ENCODE peak calls at places on chromosomes 1 and 21, in seven cellular contexts. L is neural crest cell, V is BJ, X is cardiac fibroblast, Z is kidney epithelial cell, N is AG09319, U is B cell. W is an unnamed sample.

GRCh38 chr1:223363057-223363855 is 720 bp downstream of the SUSD4 start:
- DNase-seq in L (peak), V (no peak), X (peak), Z (no peak), N (no peak), U (no peak), W (peak)

GRCh38 chr21:39776589-39776988 is 31.6 kb downstream of the IGSF5 start:
- DNase-seq in L (no peak), V (no peak), X (peak), Z (no peak), N (no peak), U (no peak), W (no peak)

GRCh38 chr21:24514081-24514733 is 1093.1 kb downstream of the MRPL39 start:
- DNase-seq in L (no peak), V (no peak), X (no peak), Z (no peak), N (no peak), U (no peak), W (no peak)

GRCh38 chr1:223364685-223365382 is 858 bp upstream of the SUSD4 start:
- DNase-seq in L (no peak), V (no peak), X (no peak), Z (no peak), N (no peak), U (no peak), W (peak)

GRCh38 chr21:22679207-22679606 is 1681.0 kb downstream of the NCAM2 start:
- DNase-seq in L (no peak), V (no peak), X (no peak), Z (no peak), N (no peak), U (no peak), W (no peak)

GRCh38 chr1:234997201-234998173 is 131.2 kb downstream of the TOMM20 start:
- DNase-seq in L (no peak), V (peak), X (peak), Z (peak), N (peak), U (peak), W (no peak)

GRCh38 chr1:93908394-93909145 is 660 bp downstream of the GCLM start:
- DNase-seq in L (peak), V (no peak), X (peak), Z (no peak), N (no peak), U (peak), W (peak)

GRCh38 chr1:186440584-186440983 is 20.3 kb downstream of the PDC start:
- DNase-seq in L (no peak), V (no peak), X (no peak), Z (peak), N (no peak), U (no peak), W (no peak)

GRCh38 chr1:226912587-226913176 is 27.4 kb upstream of the COQ8A start:
- DNase-seq in L (no peak), V (no peak), X (peak), Z (no peak), N (no peak), U (peak), W (peak)

GRCh38 chr1:109909531-109909930 is 1.1 kb upstream of the CSF1 start:
- DNase-seq in L (no peak), V (no peak), X (no peak), Z (no peak), N (no peak), U (no peak), W (no peak)

GRCh38 chr1:6508154-6508875 is 16.8 kb upstream of the PLEKHG5 start:
- DNase-seq in L (no peak), V (no peak), X (no peak), Z (no peak), N (no peak), U (no peak), W (no peak)

GRCh38 chr1:96365076-96365475 is 356.5 kb upstream of the PTBP2 start:
- DNase-seq in L (no peak), V (no peak), X (peak), Z (no peak), N (no peak), U (no peak), W (no peak)

GRCh38 chr1:43373034-43373940 is 5.5 kb upstream of the ELOVL1 start:
- DNase-seq in L (no peak), V (peak), X (peak), Z (no peak), N (peak), U (no peak), W (no peak)

GRCh38 chr1:183198463-183198862 is 12.4 kb downstream of the LAMC2 start:
- DNase-seq in L (no peak), V (no peak), X (peak), Z (peak), N (peak), U (no peak), W (peak)

GRCh38 chr1:203926025-203926540 is 64.7 kb downstream of the SNRPE start:
- DNase-seq in L (no peak), V (no peak), X (peak), Z (no peak), N (no peak), U (no peak), W (no peak)

GRCh38 chr1:61053712-61054608 is 28.4 kb upstream of the NFIA start:
- DNase-seq in L (no peak), V (no peak), X (peak), Z (no peak), N (no peak), U (no peak), W (peak)

GRCh38 chr1:206014591-206014990 is 9.1 kb downstream of the CTSE start:
- DNase-seq in L (no peak), V (no peak), X (no peak), Z (no peak), N (no peak), U (no peak), W (no peak)

GRCh38 chr1:5575396-5576110 is 416.7 kb downstream of the NPHP4 start:
- DNase-seq in L (no peak), V (no peak), X (no peak), Z (no peak), N (no peak), U (no peak), W (no peak)

GRCh38 chr21:46065215-46065992 is 32.5 kb upstream of the COL6A2 start:
- DNase-seq in L (no peak), V (no peak), X (peak), Z (no peak), N (no peak), U (no peak), W (peak)

GRCh38 chr1:7576946-7577657 is 194.0 kb upstream of the VAMP3 start:
- DNase-seq in L (no peak), V (no peak), X (peak), Z (no peak), N (no peak), U (no peak), W (no peak)

GRCh38 chr1:53483656-53484055 is 24.5 kb downstream of the DMRTB1 start:
- DNase-seq in L (no peak), V (no peak), X (no peak), Z (no peak), N (no peak), U (no peak), W (no peak)

GRCh38 chr1:53486395-53487026 is 27.3 kb downstream of the DMRTB1 start:
- DNase-seq in L (no peak), V (no peak), X (no peak), Z (no peak), N (no peak), U (no peak), W (no peak)

GRCh38 chr1:53483170-53483569 is 24.0 kb downstream of the DMRTB1 start:
- DNase-seq in L (no peak), V (no peak), X (no peak), Z (no peak), N (no peak), U (no peak), W (no peak)

GRCh38 chr1:53484705-53485477 is 25.7 kb downstream of the DMRTB1 start:
- DNase-seq in L (no peak), V (no peak), X (no peak), Z (no peak), N (no peak), U (no peak), W (no peak)

GRCh38 chr1:53485478-53486394 is 26.5 kb downstream of the DMRTB1 start:
- DNase-seq in L (peak), V (no peak), X (peak), Z (peak), N (peak), U (no peak), W (peak)
- TF ChIP-seq CTCF in L (peak), V (peak), X (peak), Z (peak), N (peak), U (peak), W (peak)

DNA sequence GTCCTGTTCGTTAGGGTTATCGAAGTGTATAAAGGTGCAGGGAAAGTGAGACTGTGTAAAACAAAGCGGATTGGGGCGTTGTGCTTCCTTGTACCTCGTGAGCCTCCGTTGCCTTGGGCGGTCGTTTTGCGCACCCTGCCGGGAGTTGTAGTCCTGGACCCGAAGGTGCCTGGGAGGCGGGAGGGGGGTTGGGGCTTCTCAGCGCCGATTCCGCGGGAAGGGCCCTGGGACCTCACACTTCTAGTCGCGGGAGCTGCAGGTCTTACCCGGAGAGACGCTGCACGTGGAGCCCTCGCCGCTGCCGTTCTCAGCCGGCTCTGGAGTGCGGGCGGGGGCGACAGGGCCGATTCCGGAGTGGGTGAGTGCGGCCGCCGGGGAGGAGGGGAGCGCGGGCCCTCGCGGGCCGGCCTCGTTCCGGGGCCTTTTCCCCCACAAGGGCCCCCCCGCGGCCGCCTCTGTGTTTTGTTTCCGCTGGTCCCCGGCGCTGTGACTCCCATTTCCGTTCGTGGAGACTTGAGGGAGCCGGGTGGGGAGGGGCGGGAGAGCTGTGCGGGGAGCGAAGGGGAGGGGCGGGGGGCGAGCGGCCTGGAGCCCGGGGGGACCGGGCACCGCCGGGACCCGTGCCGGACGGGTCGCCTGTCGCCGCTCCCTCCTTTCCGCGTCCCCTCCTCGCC is 586 bp downstream of the GABPA start:
- DNase-seq in L (peak), V (peak), X (peak), Z (peak), N (peak), U (peak), W (peak)
- TF ChIP-seq CTCF in L (no peak), V (peak), X (peak), Z (no peak), N (no peak), U (no peak), W (no peak)

GRCh38 chr1:243605604-243606003 is 244.4 kb downstream of the AKT3 start:
- DNase-seq in L (no peak), V (no peak), X (peak), Z (no peak), N (no peak), U (no peak), W (no peak)

DNA sequence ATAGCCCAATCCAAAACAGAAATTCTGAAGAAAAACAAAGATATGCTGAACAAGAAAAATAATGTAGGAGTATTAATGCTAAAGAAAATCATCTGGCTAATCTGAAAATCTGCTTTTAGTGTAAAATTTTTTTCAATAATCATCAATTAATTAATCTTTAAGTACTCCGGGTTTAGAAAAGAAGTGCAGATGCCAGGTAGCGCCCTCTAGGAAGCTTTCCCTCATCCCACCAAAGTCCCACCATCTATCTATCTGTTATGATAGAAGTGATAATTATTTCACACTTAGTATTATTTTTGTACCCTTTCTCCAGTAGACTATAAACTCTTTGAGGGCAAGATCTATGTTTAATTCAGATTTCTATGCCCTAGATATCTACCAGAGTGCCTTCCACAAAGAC is 240.3 kb downstream of the AKT3 start:
- DNase-seq in L (no peak), V (no peak), X (no peak), Z (no peak), N (no peak), U (no peak), W (no peak)
- TF ChIP-seq CTCF in L (no peak), V (no peak), X (no peak), Z (no peak), N (no peak), U (no peak), W (no peak)

DNA sequence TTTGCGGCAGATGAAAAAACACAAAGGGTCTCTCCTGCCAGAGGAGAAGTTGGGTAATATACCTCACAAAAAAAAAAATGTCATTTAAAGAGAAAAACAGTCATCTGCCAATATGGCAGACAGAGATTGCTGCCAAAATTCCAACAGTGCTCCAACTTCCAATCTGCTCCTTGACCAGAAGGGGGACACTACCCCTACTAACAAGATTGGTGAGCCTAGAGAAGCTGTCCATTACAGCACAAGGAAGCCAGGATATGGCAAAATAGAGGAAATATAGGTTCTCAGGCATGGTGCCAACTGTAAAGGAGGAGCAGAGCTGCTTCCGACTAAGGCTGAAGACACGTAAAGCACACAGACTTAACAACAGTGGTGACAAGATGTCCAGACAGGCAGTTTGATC is 453.5 kb downstream of the TTLL7 start:
- DNase-seq in L (no peak), V (no peak), X (no peak), Z (no peak), N (no peak), U (no peak), W (no peak)
- TF ChIP-seq CTCF in L (peak), V (no peak), X (no peak), Z (peak), N (no peak), U (no peak), W (no peak)

GRCh38 chr1:33686551-33686950 is 177.3 kb upstream of the HMGB4 start:
- DNase-seq in L (no peak), V (no peak), X (no peak), Z (no peak), N (no peak), U (no peak), W (no peak)

GRCh38 chr1:33687000-33687399 is 176.9 kb upstream of the HMGB4 start:
- DNase-seq in L (no peak), V (no peak), X (no peak), Z (no peak), N (no peak), U (no peak), W (no peak)

GRCh38 chr1:33682371-33682770 is 181.5 kb upstream of the HMGB4 start:
- DNase-seq in L (no peak), V (no peak), X (no peak), Z (no peak), N (no peak), U (no peak), W (no peak)

GRCh38 chr1:33684346-33685122 is 179.3 kb upstream of the HMGB4 start:
- DNase-seq in L (no peak), V (no peak), X (no peak), Z (no peak), N (no peak), U (no peak), W (no peak)

DNA sequence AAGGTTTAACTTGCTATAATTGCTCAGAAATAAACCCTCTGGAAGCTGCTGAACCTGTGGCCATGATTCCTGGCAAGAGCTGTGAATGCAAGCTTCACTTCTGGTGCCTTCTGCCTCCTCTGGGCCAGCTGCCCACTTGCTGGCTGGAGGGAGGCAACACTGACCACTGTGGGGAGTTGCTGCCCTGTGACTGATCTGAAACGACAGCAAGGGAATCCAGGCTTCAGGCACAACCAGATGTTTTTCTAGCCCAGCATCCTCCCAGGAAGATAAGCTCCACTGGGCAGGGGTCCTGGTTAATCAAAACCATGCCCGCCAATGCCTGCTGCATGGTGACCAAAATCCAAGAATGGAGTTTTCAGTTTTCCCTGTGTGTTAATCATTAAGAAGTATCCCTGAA is 180.0 kb upstream of the HMGB4 start:
- DNase-seq in L (no peak), V (no peak), X (no peak), Z (no peak), N (peak), U (no peak), W (no peak)
- TF ChIP-seq CTCF in L (no peak), V (peak), X (no peak), Z (no peak), N (peak), U (no peak), W (no peak)